ENCODE peak calls at places on chromosomes 16 and 17, in eight cellular contexts. O is HFFc6; A is CD8-positive, alpha-beta memory T cell; C is GM03348; G is NCI-H446; W is activated T-helper 1 cell treated with Interleukin-2 at 50 U/mL for 16 hours; E is MCF 10A; X is endodermal cell. M is an unnamed sample.

GRCh38 chr17:50380369-50381259 is 7.6 kb downstream of the EME1 start:
- DNase-seq in C (no peak), E (no peak), W (no peak), O (no peak), A (no peak), X (no peak), G (no peak), M (no peak)

GRCh38 chr17:35345926-35346771 is 27.3 kb downstream of the SLFN11 start:
- DNase-seq in X (peak), G (no peak), W (peak), E (no peak), A (peak), O (peak), C (peak), M (peak)

GRCh38 chr16:11316331-11317015 is 28.8 kb upstream of the RMI2 start:
- DNase-seq in C (no peak), E (no peak), A (no peak), G (no peak), W (no peak), X (peak), O (no peak), M (no peak)

GRCh38 chr17:20103454-20104448 is 94.6 kb downstream of the SPECC1 start:
- DNase-seq in E (no peak), C (peak), A (no peak), O (no peak), W (no peak), G (no peak), X (no peak), M (no peak)

GRCh38 chr16:15996432-15997109 is 47.2 kb downstream of the ABCC1 start:
- DNase-seq in G (peak), E (peak), A (no peak), O (peak), C (peak), W (no peak), X (no peak), M (no peak)

GRCh38 chr17:49132699-49133364 is at the start of gene B4GALNT2:
- DNase-seq in G (no peak), C (peak), X (peak), E (no peak), A (no peak), O (no peak), W (no peak), M (no peak)

GRCh38 chr17:12227547-12227946 is 206.9 kb downstream of the MAP2K4 start:
- DNase-seq in W (no peak), A (no peak), X (no peak), O (no peak), C (no peak), E (no peak), G (no peak), M (no peak)

GRCh38 chr16:88672776-88673175 is 9.9 kb upstream of the MVD start:
- DNase-seq in E (peak), G (no peak), O (no peak), A (no peak), C (no peak), W (no peak), X (peak), M (no peak)

GRCh38 chr16:58366247-58367031 is 25.8 kb upstream of the GINS3 start:
- DNase-seq in E (peak), C (no peak), A (no peak), X (no peak), G (no peak), O (peak), W (no peak), M (no peak)

GRCh38 chr16:67917852-67918236 is 13.8 kb downstream of the CTRL start:
- DNase-seq in A (no peak), W (no peak), X (no peak), O (peak), C (peak), E (peak), G (no peak), M (no peak)

GRCh38 chr16:28494141-28494851 is at the start of gene APOBR:
- DNase-seq in O (no peak), E (no peak), X (no peak), W (peak), G (no peak), C (no peak), A (peak), M (peak)

GRCh38 chr17:72539981-72540897 is 419.4 kb downstream of the SOX9 start:
- DNase-seq in W (peak), C (peak), O (peak), X (peak), E (peak), A (peak), G (peak), M (peak)

GRCh38 chr16:89495121-89495520 is 4.8 kb upstream of the ANKRD11 start:
- DNase-seq in X (peak), W (no peak), C (peak), G (no peak), A (no peak), E (no peak), O (peak), M (no peak)

GRCh38 chr16:88558457-88559442 is 11.5 kb upstream of the ZC3H18 start:
- DNase-seq in A (no peak), O (peak), C (peak), X (peak), G (peak), W (no peak), E (peak), M (no peak)

GRCh38 chr16:1745181-1745899 is 26.0 kb downstream of the NME3 start:
- DNase-seq in O (peak), W (no peak), A (no peak), C (peak), E (peak), G (no peak), X (no peak), M (no peak)

GRCh38 chr17:20852541-20853370 is 190.1 kb downstream of the USP22 start:
- DNase-seq in W (no peak), E (peak), A (no peak), O (no peak), C (no peak), G (peak), X (peak), M (no peak)

GRCh38 chr17:36778458-36778857 is 158.8 kb upstream of the LHX1 start:
- DNase-seq in G (no peak), A (no peak), E (no peak), X (no peak), W (no peak), O (no peak), C (no peak), M (no peak)

GRCh38 chr17:45127583-45128300 is 4.6 kb downstream of the PLCD3 start:
- DNase-seq in G (no peak), X (peak), C (peak), E (peak), A (no peak), O (peak), W (no peak), M (no peak)

GRCh38 chr16:9647981-9648701 is 534.1 kb downstream of the GRIN2A start:
- DNase-seq in O (peak), G (peak), E (peak), W (no peak), A (no peak), X (no peak), C (peak), M (no peak)

GRCh38 chr16:66335704-66336329 is 30.7 kb upstream of the CDH5 start:
- DNase-seq in X (no peak), A (no peak), C (no peak), W (no peak), E (peak), G (peak), O (no peak), M (no peak)

GRCh38 chr16:85054948-85055502 is 27.4 kb downstream of the KIAA0513 start:
- DNase-seq in C (no peak), X (no peak), G (no peak), O (no peak), W (no peak), A (no peak), E (no peak), M (no peak)